ENCODE peak calls at places on chromosomes 3 and 15, in seven cellular contexts. D is HFF-Myc; N is GM12865; I is foreskin fibroblast; R is heart right ventricle; U is activated T-cell treated with anti-CD3 and anti-CD28 coated beads, Interleukin-2, amount 50 U/mL, for 1 hour; K is Caco-2. W is an unnamed sample.
A peak's percentile ranks its signal among the peaks of the same experiment; 100 is the strongest.

GRCh38 chr3:65924762-65925161 is 114.0 kb downstream of the MAGI1 start:
- DNase-seq in D (no peak), N (no peak), I (no peak), R (no peak), U (no peak), K (no peak), W (no peak)

GRCh38 chr3:150370129-150370602 is 37.9 kb upstream of the TSC22D2 start:
- DNase-seq in D (peak; percentile 95), N (no peak), I (peak; percentile 97), R (no peak), U (no peak), K (peak; percentile 84), W (no peak)

GRCh38 chr15:54120949-54121463 is 142.8 kb downstream of the UNC13C start:
- DNase-seq in D (no peak), N (no peak), I (no peak), R (no peak), U (no peak), K (no peak), W (no peak)

GRCh38 chr15:93274276-93274675 is 185.3 kb upstream of the RGMA start:
- DNase-seq in D (no peak), N (no peak), I (no peak), R (no peak), U (no peak), K (no peak), W (no peak)

GRCh38 chr15:34252545-34252944 is 27.7 kb downstream of the EMC4 start:
- DNase-seq in D (no peak), N (no peak), I (no peak), R (no peak), U (no peak), K (no peak), W (no peak)

GRCh38 chr3:183254816-183255730 is 2.0 kb downstream of the B3GNT5 start:
- DNase-seq in D (no peak), N (no peak), I (peak; percentile 69), R (no peak), U (no peak), K (no peak), W (no peak)

GRCh38 chr15:44101944-44102343 is 93.1 kb downstream of the FRMD5 start:
- DNase-seq in D (no peak), N (no peak), I (peak; percentile 74), R (no peak), U (no peak), K (no peak), W (no peak)

GRCh38 chr15:32802296-32802936 is 84.6 kb downstream of the GREM1 start:
- DNase-seq in D (no peak), N (no peak), I (peak; percentile 77), R (no peak), U (no peak), K (no peak), W (no peak)

GRCh38 chr3:156492801-156493261 is 62.1 kb downstream of the SSR3 start:
- DNase-seq in D (no peak), N (no peak), I (no peak), R (no peak), U (no peak), K (no peak), W (no peak)

GRCh38 chr3:113314923-113315322 is 103.6 kb downstream of the BOC start:
- DNase-seq in D (no peak), N (no peak), I (no peak), R (no peak), U (no peak), K (no peak), W (no peak)

GRCh38 chr3:56775931-56776461 is 25.8 kb downstream of the ARHGEF3 start:
- DNase-seq in D (no peak), N (no peak), I (peak; percentile 62), R (no peak), U (no peak), K (no peak), W (no peak)

GRCh38 chr3:61686228-61686648 is 124.9 kb downstream of the PTPRG start:
- DNase-seq in D (no peak), N (no peak), I (no peak), R (no peak), U (no peak), K (no peak), W (no peak)

GRCh38 chr3:149352556-149352955 is 19.1 kb upstream of the TM4SF18 start:
- DNase-seq in D (no peak), N (peak; percentile 63), I (peak; percentile 71), R (peak; percentile 57), U (no peak), K (peak; percentile 76), W (no peak)

W was measured in memory B cell.